ENCODE peak calls at places on chromosome 11, in ten cellular contexts. B is GM20000, I is neural progenitor cell, N is HFF-Myc, L is cardiac muscle cell, D is fibroblast of pulmonary artery, V is retinal pigment epithelial cell, W is fibroblast of mammary gland, E is right lobe of liver, O is activated B cell treated with CpG ODN at 0.5 μM for 24 hours. A is an unnamed sample.

GRCh38 chr11:47523491-47524199 is 29.3 kb downstream of the CELF1 start:
- DNase-seq in V (peak; percentile 54), O (no peak), L (peak; percentile 82), I (no peak), D (peak; percentile 82), W (peak; percentile 92), N (peak; percentile 55), B (no peak), E (no peak), A (no peak)

GRCh38 chr11:73388241-73389133 is 12.3 kb downstream of the RELT start:
- DNase-seq in B (no peak), I (peak; percentile 20), E (peak; percentile 72), O (no peak), V (no peak), L (no peak), N (no peak), D (no peak), W (no peak), A (no peak)

GRCh38 chr11:6307879-6308278 is 12.4 kb downstream of the CAVIN3 start:
- DNase-seq in V (no peak), N (no peak), L (no peak), W (peak; percentile 43), I (peak; percentile 63), E (no peak), D (no peak), B (no peak), O (no peak), A (no peak)

GRCh38 chr11:2512431-2513407 is 67.9 kb downstream of the KCNQ1 start:
- DNase-seq in N (no peak), O (peak; percentile 9), B (peak; percentile 7), W (no peak), E (peak; percentile 15), I (no peak), L (no peak), V (no peak), D (no peak), A (no peak)

GRCh38 chr11:7252683-7253213 is 1.0 kb downstream of the SYT9 start:
- DNase-seq in N (no peak), O (no peak), V (no peak), B (no peak), W (no peak), D (no peak), E (peak; percentile 35), I (peak; percentile 41), L (no peak), A (no peak)

GRCh38 chr11:14894657-14895598 is 2.9 kb upstream of the CYP2R1 start:
- DNase-seq in D (peak; percentile 94), B (no peak), V (no peak), W (peak; percentile 71), N (no peak), L (peak; percentile 94), E (peak; percentile 54), I (no peak), O (no peak), A (no peak)

GRCh38 chr11:71178076-71178475 is 74.3 kb downstream of the SHANK2 start:
- DNase-seq in O (no peak), W (no peak), I (no peak), B (no peak), L (no peak), D (no peak), V (no peak), E (no peak), N (no peak), A (no peak)

GRCh38 chr11:37422511-37422910 is 824.5 kb upstream of the RAG2 start:
- DNase-seq in W (no peak), B (no peak), N (no peak), D (no peak), L (no peak), O (no peak), V (no peak), I (no peak), E (no peak), A (no peak)

GRCh38 chr11:79209540-79210266 is 231.1 kb downstream of the TENM4 start:
- DNase-seq in N (peak; percentile 26), B (no peak), E (no peak), I (no peak), O (no peak), D (no peak), L (no peak), V (no peak), W (peak; percentile 49), A (no peak)

GRCh38 chr11:29336727-29337212 is 680.1 kb downstream of the KCNA4 start:
- DNase-seq in I (no peak), V (no peak), O (no peak), B (no peak), N (no peak), D (peak; percentile 62), E (no peak), W (no peak), L (peak; percentile 72), A (no peak)

GRCh38 chr11:93024376-93024775 is 54.9 kb downstream of the MTNR1B start:
- DNase-seq in W (peak; percentile 45), O (no peak), E (no peak), B (no peak), L (no peak), I (no peak), V (no peak), N (no peak), D (no peak), A (no peak)

GRCh38 chr11:19546325-19546724 is 166.3 kb upstream of the NAV2 start:
- DNase-seq in D (peak; percentile 19), W (peak; percentile 56), N (no peak), L (no peak), E (no peak), V (no peak), I (peak; percentile 72), O (no peak), B (no peak), A (no peak)

GRCh38 chr11:122690801-122691649 is 35.5 kb downstream of the UBASH3B start:
- DNase-seq in O (no peak), V (no peak), N (no peak), L (peak; percentile 73), D (peak; percentile 73), B (no peak), W (peak; percentile 62), E (no peak), I (peak; percentile 18), A (no peak)

GRCh38 chr11:68870470-68870869 is 28.8 kb upstream of the CPT1A start:
- DNase-seq in E (no peak), L (no peak), W (peak; percentile 23), D (no peak), I (no peak), N (no peak), B (no peak), O (no peak), V (no peak), A (no peak)
- TF ChIP-seq CTCF in E (no peak), L (no peak), W (peak; percentile 19), D (peak; percentile 10), I (no peak), N (peak; percentile 9), B (no peak), O (no peak), V (peak; percentile 18), A (no peak)

GRCh38 chr11:63719987-63720386 is 38.7 kb downstream of the RTN3 start:
- DNase-seq in W (peak; percentile 51), N (no peak), I (no peak), D (peak; percentile 28), L (peak; percentile 56), O (no peak), B (no peak), E (no peak), V (peak; percentile 52), A (no peak)
- TF ChIP-seq CTCF in W (no peak), N (no peak), I (no peak), D (no peak), L (no peak), O (no peak), B (no peak), E (no peak), V (no peak), A (no peak)

GRCh38 chr11:40759341-40759740 is 700.1 kb downstream of the LRRC4C start:
- DNase-seq in E (no peak), I (no peak), V (no peak), D (no peak), B (no peak), L (no peak), O (no peak), N (no peak), W (no peak), A (no peak)

GRCh38 chr11:40754297-40754696 is 705.2 kb downstream of the LRRC4C start:
- DNase-seq in O (no peak), I (no peak), W (no peak), V (no peak), D (no peak), B (no peak), L (no peak), E (no peak), N (no peak), A (no peak)
- TF ChIP-seq CTCF in O (no peak), I (no peak), W (no peak), V (no peak), D (no peak), B (no peak), L (no peak), E (no peak), N (no peak), A (no peak)

GRCh38 chr11:130032931-130033330 is 30.3 kb upstream of the PRDM10 start:
- DNase-seq in L (no peak), E (no peak), W (no peak), B (no peak), D (no peak), I (no peak), V (no peak), O (no peak), N (no peak), A (no peak)

GRCh38 chr11:130042093-130042591 is 27.6 kb upstream of the APLP2 start:
- DNase-seq in I (no peak), B (no peak), W (peak; percentile 99), E (no peak), V (peak; percentile 52), N (peak; percentile 76), O (no peak), L (peak; percentile 89), D (peak; percentile 97), A (no peak)

GRCh38 chr11:130040281-130040940 is 29.3 kb upstream of the APLP2 start:
- DNase-seq in L (no peak), N (no peak), O (no peak), D (no peak), B (no peak), V (no peak), E (no peak), W (no peak), I (no peak), A (no peak)

GRCh38 chr11:130037058-130037457 is 32.6 kb upstream of the APLP2 start:
- DNase-seq in L (peak; percentile 82), D (peak; percentile 91), N (peak; percentile 38), W (peak; percentile 80), O (no peak), E (no peak), I (no peak), B (no peak), V (peak; percentile 54), A (no peak)

DNA sequence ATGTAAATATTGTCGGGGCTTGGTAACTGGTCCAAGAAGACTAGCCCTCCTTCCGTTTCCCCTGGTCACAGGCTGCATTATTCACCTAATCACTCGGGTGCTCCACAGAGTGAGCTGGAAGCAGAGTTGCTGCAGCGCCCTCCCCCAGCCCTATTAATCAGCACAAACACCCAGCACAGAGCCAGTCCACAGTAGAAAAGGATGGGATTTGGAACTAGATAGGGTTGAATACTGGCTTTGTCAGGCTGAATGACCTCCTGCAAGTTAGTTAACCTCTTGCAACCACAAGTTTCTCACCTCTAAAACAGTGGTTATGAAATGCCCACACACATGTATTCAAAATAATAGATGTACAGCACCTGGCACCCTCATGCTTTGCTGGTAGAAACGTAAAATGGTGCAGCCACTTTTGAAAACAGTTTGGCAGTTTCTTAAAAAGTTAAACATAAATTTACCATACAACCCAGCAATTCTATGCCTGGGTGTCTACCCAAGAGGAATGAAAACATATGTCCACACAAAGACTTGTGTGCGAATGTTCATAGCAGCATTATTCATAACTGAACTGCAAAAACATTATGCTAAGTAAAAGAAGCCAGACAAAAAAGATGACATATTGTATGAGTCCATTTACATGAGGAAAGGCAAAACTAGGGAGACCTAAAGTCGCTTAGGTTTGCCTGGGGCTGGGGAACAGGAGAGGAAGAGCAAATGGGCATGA is 31.7 kb upstream of the APLP2 start:
- DNase-seq in I (peak; percentile 73), W (peak; percentile 34), E (no peak), L (peak; percentile 63), D (peak; percentile 59), B (no peak), V (no peak), O (no peak), N (no peak), A (no peak)
- TF ChIP-seq CTCF in I (peak; percentile 20), W (no peak), E (no peak), L (peak; percentile 19), D (no peak), B (no peak), V (peak; percentile 12), O (no peak), N (no peak), A (no peak)

A was measured in D721Med.